ENCODE peak calls at places on chromosome 18, in ten cellular contexts. One of them, this sample, is unnamed.

GRCh38 chr18:58228762-58229161 is 184.7 kb downstream of the NEDD4L start:
- DNase-seq in GM12865: no peak
- DNase-seq in gastrocnemius medialis: no peak
- DNase-seq in HepG2: no peak
- DNase-seq in lung: no peak
- DNase-seq in cardiac muscle cell: no peak
- DNase-seq in AG09309: no peak
- DNase-seq in ovary: no peak
- DNase-seq in GM20000: no peak
- DNase-seq in astrocyte: no peak
- DNase-seq in this sample: no peak

GRCh38 chr18:9741821-9742541 is 33.9 kb downstream of the RAB31 start:
- DNase-seq in GM12865: no peak
- DNase-seq in gastrocnemius medialis: no peak
- DNase-seq in HepG2: peak
- DNase-seq in lung: no peak
- DNase-seq in cardiac muscle cell: peak
- DNase-seq in AG09309: no peak
- DNase-seq in ovary: no peak
- DNase-seq in GM20000: no peak
- DNase-seq in astrocyte: no peak
- DNase-seq in this sample: no peak

GRCh38 chr18:67862069-67862468 is 345.5 kb upstream of the DSEL start:
- DNase-seq in GM12865: no peak
- DNase-seq in gastrocnemius medialis: no peak
- DNase-seq in HepG2: no peak
- DNase-seq in lung: no peak
- DNase-seq in cardiac muscle cell: no peak
- DNase-seq in AG09309: peak
- DNase-seq in ovary: no peak
- DNase-seq in GM20000: no peak
- DNase-seq in astrocyte: peak
- DNase-seq in this sample: no peak

GRCh38 chr18:48539406-48540328 is 836 bp downstream of the CTIF start:
- DNase-seq in GM12865: peak
- DNase-seq in gastrocnemius medialis: peak
- DNase-seq in HepG2: no peak
- DNase-seq in lung: peak
- DNase-seq in cardiac muscle cell: peak
- DNase-seq in AG09309: no peak
- DNase-seq in ovary: peak
- DNase-seq in GM20000: peak
- DNase-seq in astrocyte: peak
- DNase-seq in this sample: peak

GRCh38 chr18:10040287-10041011 is 126.6 kb downstream of the VAPA start:
- DNase-seq in GM12865: no peak
- DNase-seq in gastrocnemius medialis: no peak
- DNase-seq in HepG2: no peak
- DNase-seq in lung: no peak
- DNase-seq in cardiac muscle cell: peak
- DNase-seq in AG09309: no peak
- DNase-seq in ovary: peak
- DNase-seq in GM20000: no peak
- DNase-seq in astrocyte: no peak
- DNase-seq in this sample: no peak

GRCh38 chr18:29145993-29146539 is 969.1 kb upstream of the CDH2 start:
- DNase-seq in GM12865: no peak
- DNase-seq in gastrocnemius medialis: no peak
- DNase-seq in HepG2: no peak
- DNase-seq in lung: no peak
- DNase-seq in cardiac muscle cell: no peak
- DNase-seq in AG09309: no peak
- DNase-seq in ovary: no peak
- DNase-seq in GM20000: no peak
- DNase-seq in astrocyte: no peak
- DNase-seq in this sample: no peak

GRCh38 chr18:23244431-23244830 is 109.1 kb downstream of the CABLES1 start:
- DNase-seq in GM12865: no peak
- DNase-seq in gastrocnemius medialis: no peak
- DNase-seq in HepG2: no peak
- DNase-seq in lung: no peak
- DNase-seq in cardiac muscle cell: no peak
- DNase-seq in AG09309: no peak
- DNase-seq in ovary: no peak
- DNase-seq in GM20000: no peak
- DNase-seq in astrocyte: no peak
- DNase-seq in this sample: no peak

GRCh38 chr18:58387716-58388115 is 241.2 kb downstream of the ALPK2 start:
- DNase-seq in GM12865: no peak
- DNase-seq in gastrocnemius medialis: no peak
- DNase-seq in HepG2: no peak
- DNase-seq in lung: no peak
- DNase-seq in cardiac muscle cell: no peak
- DNase-seq in AG09309: no peak
- DNase-seq in ovary: no peak
- DNase-seq in GM20000: no peak
- DNase-seq in astrocyte: no peak
- DNase-seq in this sample: no peak

GRCh38 chr18:44536041-44536440 is 144.6 kb upstream of the SETBP1 start:
- DNase-seq in GM12865: no peak
- DNase-seq in gastrocnemius medialis: no peak
- DNase-seq in HepG2: no peak
- DNase-seq in lung: no peak
- DNase-seq in cardiac muscle cell: peak
- DNase-seq in AG09309: peak
- DNase-seq in ovary: no peak
- DNase-seq in GM20000: no peak
- DNase-seq in astrocyte: peak
- DNase-seq in this sample: no peak

GRCh38 chr18:3383381-3383915 is 66.5 kb upstream of the TGIF1 start:
- DNase-seq in GM12865: no peak
- DNase-seq in gastrocnemius medialis: no peak
- DNase-seq in HepG2: no peak
- DNase-seq in lung: no peak
- DNase-seq in cardiac muscle cell: peak
- DNase-seq in AG09309: no peak
- DNase-seq in ovary: no peak
- DNase-seq in GM20000: no peak
- DNase-seq in astrocyte: peak
- DNase-seq in this sample: no peak

GRCh38 chr18:11149441-11150270 is at the start of gene PIEZO2:
- DNase-seq in GM12865: peak
- DNase-seq in gastrocnemius medialis: peak
- DNase-seq in HepG2: peak
- DNase-seq in lung: peak
- DNase-seq in cardiac muscle cell: peak
- DNase-seq in AG09309: no peak
- DNase-seq in ovary: peak
- DNase-seq in GM20000: peak
- DNase-seq in astrocyte: peak
- DNase-seq in this sample: peak

GRCh38 chr18:10230072-10230471 is 224.4 kb upstream of the APCDD1 start:
- DNase-seq in GM12865: peak
- DNase-seq in gastrocnemius medialis: no peak
- DNase-seq in HepG2: peak
- DNase-seq in lung: no peak
- DNase-seq in cardiac muscle cell: peak
- DNase-seq in AG09309: peak
- DNase-seq in ovary: no peak
- DNase-seq in GM20000: no peak
- DNase-seq in astrocyte: peak
- DNase-seq in this sample: no peak

GRCh38 chr18:6414723-6415362 is at the start of gene L3MBTL4:
- DNase-seq in GM12865: peak
- DNase-seq in gastrocnemius medialis: no peak
- DNase-seq in HepG2: no peak
- DNase-seq in lung: peak
- DNase-seq in cardiac muscle cell: no peak
- DNase-seq in AG09309: no peak
- DNase-seq in ovary: peak
- DNase-seq in GM20000: peak
- DNase-seq in astrocyte: no peak
- DNase-seq in this sample: peak

GRCh38 chr18:44182363-44182762 is 498.3 kb upstream of the SETBP1 start:
- DNase-seq in GM12865: no peak
- DNase-seq in gastrocnemius medialis: no peak
- DNase-seq in HepG2: no peak
- DNase-seq in lung: no peak
- DNase-seq in cardiac muscle cell: no peak
- DNase-seq in AG09309: no peak
- DNase-seq in ovary: no peak
- DNase-seq in GM20000: no peak
- DNase-seq in astrocyte: no peak
- DNase-seq in this sample: no peak

GRCh38 chr18:75041586-75041985 is 167.4 kb downstream of the PTGR3 start:
- DNase-seq in GM12865: peak
- DNase-seq in gastrocnemius medialis: no peak
- DNase-seq in HepG2: no peak
- DNase-seq in lung: no peak
- DNase-seq in cardiac muscle cell: peak
- DNase-seq in AG09309: peak
- DNase-seq in ovary: no peak
- DNase-seq in GM20000: no peak
- DNase-seq in astrocyte: peak
- DNase-seq in this sample: no peak
- TF ChIP-seq CTCF in GM12865: no peak
- TF ChIP-seq CTCF in gastrocnemius medialis: no peak
- TF ChIP-seq CTCF in HepG2: peak
- TF ChIP-seq CTCF in lung: no peak
- TF ChIP-seq CTCF in cardiac muscle cell: peak
- TF ChIP-seq CTCF in AG09309: peak
- TF ChIP-seq CTCF in ovary: no peak
- TF ChIP-seq CTCF in GM20000: no peak
- TF ChIP-seq CTCF in astrocyte: peak
- TF ChIP-seq CTCF in this sample: no peak

DNA sequence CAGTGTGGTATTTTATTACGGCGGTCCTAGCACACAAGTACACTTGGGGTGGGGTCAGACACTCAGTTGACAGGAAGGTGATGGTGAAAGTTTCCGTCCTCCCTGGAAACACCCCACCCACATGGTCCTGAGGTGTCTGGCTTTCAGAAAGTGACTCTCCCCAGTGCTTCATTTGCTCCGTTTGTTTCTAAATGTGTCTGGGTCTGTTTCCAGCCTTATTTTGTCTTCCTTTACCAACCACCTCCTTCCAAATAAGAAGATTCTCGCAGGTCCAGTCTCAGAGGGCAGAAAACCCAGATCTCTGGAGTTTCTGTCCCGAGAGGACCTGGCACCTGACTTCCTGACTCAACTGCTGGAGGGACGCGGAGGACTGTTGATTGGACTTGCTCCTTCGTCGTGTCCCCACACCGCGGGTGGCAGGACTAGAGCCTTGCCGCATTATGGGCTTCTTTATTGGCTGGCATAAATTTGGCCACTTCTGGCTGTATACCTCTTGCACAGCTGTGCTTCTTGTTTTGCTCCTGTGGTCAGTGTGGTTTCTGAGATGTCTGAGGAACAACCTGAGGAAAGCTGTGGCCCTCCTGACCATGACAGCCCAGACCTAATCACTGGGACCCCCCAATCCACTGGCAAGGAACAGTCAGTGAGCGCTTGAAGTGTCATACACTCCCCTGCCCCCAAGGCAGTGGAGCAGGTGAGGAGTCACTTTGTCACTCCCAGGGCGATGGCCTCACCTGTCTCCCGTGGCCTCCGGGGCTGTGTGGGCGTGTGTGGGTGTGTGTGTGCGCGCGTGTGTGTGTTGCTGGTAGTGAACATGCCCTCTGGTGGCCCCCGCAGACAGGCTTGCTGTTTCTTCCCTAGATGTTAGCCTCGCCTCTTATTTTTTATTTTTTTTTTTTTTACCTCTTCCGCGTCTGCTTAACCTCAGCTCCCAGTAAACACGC is 45.6 kb downstream of the MEX3C start:
- DNase-seq in GM12865: peak
- DNase-seq in gastrocnemius medialis: no peak
- DNase-seq in HepG2: no peak
- DNase-seq in lung: no peak
- DNase-seq in cardiac muscle cell: no peak
- DNase-seq in AG09309: no peak
- DNase-seq in ovary: no peak
- DNase-seq in GM20000: peak
- DNase-seq in astrocyte: no peak
- DNase-seq in this sample: peak
- TF ChIP-seq CTCF in GM12865: peak
- TF ChIP-seq CTCF in gastrocnemius medialis: no peak
- TF ChIP-seq CTCF in HepG2: no peak
- TF ChIP-seq CTCF in lung: no peak
- TF ChIP-seq CTCF in cardiac muscle cell: no peak
- TF ChIP-seq CTCF in AG09309: no peak
- TF ChIP-seq CTCF in ovary: no peak
- TF ChIP-seq CTCF in GM20000: peak
- TF ChIP-seq CTCF in astrocyte: no peak
- TF ChIP-seq CTCF in this sample: peak

GRCh38 chr18:66621816-66622576 is 18.1 kb upstream of the CDH19 start:
- DNase-seq in GM12865: no peak
- DNase-seq in gastrocnemius medialis: no peak
- DNase-seq in HepG2: no peak
- DNase-seq in lung: no peak
- DNase-seq in cardiac muscle cell: no peak
- DNase-seq in AG09309: no peak
- DNase-seq in ovary: no peak
- DNase-seq in GM20000: no peak
- DNase-seq in astrocyte: no peak
- DNase-seq in this sample: no peak

GRCh38 chr18:66616523-66616983 is 12.7 kb upstream of the CDH19 start:
- DNase-seq in GM12865: peak
- DNase-seq in gastrocnemius medialis: no peak
- DNase-seq in HepG2: peak
- DNase-seq in lung: no peak
- DNase-seq in cardiac muscle cell: peak
- DNase-seq in AG09309: no peak
- DNase-seq in ovary: no peak
- DNase-seq in GM20000: no peak
- DNase-seq in astrocyte: no peak
- DNase-seq in this sample: no peak
- TF ChIP-seq CTCF in GM12865: peak
- TF ChIP-seq CTCF in gastrocnemius medialis: no peak
- TF ChIP-seq CTCF in HepG2: peak
- TF ChIP-seq CTCF in lung: no peak
- TF ChIP-seq CTCF in cardiac muscle cell: peak
- TF ChIP-seq CTCF in AG09309: no peak
- TF ChIP-seq CTCF in ovary: no peak
- TF ChIP-seq CTCF in GM20000: no peak
- TF ChIP-seq CTCF in astrocyte: no peak
- TF ChIP-seq CTCF in this sample: peak

DNA sequence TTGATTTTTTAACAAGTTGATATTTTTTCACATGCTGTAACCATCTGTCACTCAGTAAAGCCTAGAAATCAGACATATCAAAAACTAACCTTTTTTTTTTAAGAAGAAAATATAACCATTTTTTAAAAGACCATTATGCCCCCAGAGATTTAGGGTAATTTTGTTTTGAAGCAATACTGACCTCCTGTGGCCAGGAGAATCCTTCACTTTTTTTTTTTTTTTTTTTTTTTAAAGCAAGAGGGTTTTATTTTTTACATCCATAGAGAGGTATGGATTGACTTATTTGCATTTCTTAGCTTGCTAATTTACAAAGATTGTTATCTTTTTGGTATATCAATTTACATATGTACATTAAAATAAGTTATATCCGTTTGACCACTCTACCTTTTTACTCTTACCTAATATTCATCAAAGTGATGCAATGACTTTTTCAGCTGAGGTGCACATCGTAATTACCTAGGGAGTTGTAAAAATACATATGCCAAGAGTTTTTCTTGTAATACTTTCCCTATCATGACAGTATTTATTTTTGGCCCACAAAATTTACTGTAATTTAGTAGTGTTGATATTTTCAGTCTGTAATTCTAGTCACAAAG is 161.9 kb downstream of the SOCS6 start:
- DNase-seq in GM12865: peak
- DNase-seq in gastrocnemius medialis: no peak
- DNase-seq in HepG2: no peak
- DNase-seq in lung: no peak
- DNase-seq in cardiac muscle cell: peak
- DNase-seq in AG09309: no peak
- DNase-seq in ovary: no peak
- DNase-seq in GM20000: no peak
- DNase-seq in astrocyte: no peak
- DNase-seq in this sample: no peak
- TF ChIP-seq CTCF in GM12865: peak
- TF ChIP-seq CTCF in gastrocnemius medialis: no peak
- TF ChIP-seq CTCF in HepG2: peak
- TF ChIP-seq CTCF in lung: no peak
- TF ChIP-seq CTCF in cardiac muscle cell: peak
- TF ChIP-seq CTCF in AG09309: peak
- TF ChIP-seq CTCF in ovary: no peak
- TF ChIP-seq CTCF in GM20000: no peak
- TF ChIP-seq CTCF in astrocyte: peak
- TF ChIP-seq CTCF in this sample: peak